ENCODE peak calls at places on chromosomes 7 and 10, in nine cellular contexts. One of them, this sample, is unnamed.

GRCh38 chr10:102118867-102119266 is 1.3 kb downstream of the LDB1 start:
- DNase-seq in brain microvascular endothelial cell: no peak
- DNase-seq in caudate nucleus: peak
- DNase-seq in DMS 273 treated with DMSO at 0.1 percent for 48 hours: no peak
- DNase-seq in iPS DF 6.9: no peak
- DNase-seq in central memory CD4-positive, alpha-beta T cell: peak
- DNase-seq in epithelial cell of esophagus: peak
- DNase-seq in astrocyte of the hippocampus: peak
- DNase-seq in hypothalamus: peak
- DNase-seq in this sample: no peak

GRCh38 chr10:77086081-77086480 is 551.5 kb downstream of the KCNMA1 start:
- DNase-seq in astrocyte of the hippocampus: no peak
- DNase-seq in central memory CD4-positive, alpha-beta T cell: no peak
- DNase-seq in epithelial cell of esophagus: peak
- DNase-seq in DMS 273 treated with DMSO at 0.1 percent for 48 hours: no peak
- DNase-seq in hypothalamus: no peak
- DNase-seq in iPS DF 6.9: no peak
- DNase-seq in caudate nucleus: no peak
- DNase-seq in brain microvascular endothelial cell: no peak
- DNase-seq in this sample: no peak

GRCh38 chr10:94402204-94403033 is at the start of gene TBC1D12:
- DNase-seq in caudate nucleus: peak
- DNase-seq in DMS 273 treated with DMSO at 0.1 percent for 48 hours: peak
- DNase-seq in epithelial cell of esophagus: peak
- DNase-seq in iPS DF 6.9: peak
- DNase-seq in central memory CD4-positive, alpha-beta T cell: peak
- DNase-seq in brain microvascular endothelial cell: peak
- DNase-seq in astrocyte of the hippocampus: peak
- DNase-seq in hypothalamus: peak
- DNase-seq in this sample: peak

GRCh38 chr10:98074315-98074911 is 44.0 kb upstream of the CRTAC1 start:
- DNase-seq in astrocyte of the hippocampus: peak
- DNase-seq in caudate nucleus: no peak
- DNase-seq in epithelial cell of esophagus: peak
- DNase-seq in central memory CD4-positive, alpha-beta T cell: no peak
- DNase-seq in hypothalamus: no peak
- DNase-seq in DMS 273 treated with DMSO at 0.1 percent for 48 hours: no peak
- DNase-seq in brain microvascular endothelial cell: peak
- DNase-seq in iPS DF 6.9: no peak
- DNase-seq in this sample: no peak

GRCh38 chr10:86946215-86947170 is 10.9 kb downstream of the MMRN2 start:
- DNase-seq in hypothalamus: no peak
- DNase-seq in DMS 273 treated with DMSO at 0.1 percent for 48 hours: no peak
- DNase-seq in epithelial cell of esophagus: no peak
- DNase-seq in brain microvascular endothelial cell: no peak
- DNase-seq in astrocyte of the hippocampus: no peak
- DNase-seq in iPS DF 6.9: no peak
- DNase-seq in caudate nucleus: no peak
- DNase-seq in central memory CD4-positive, alpha-beta T cell: no peak
- DNase-seq in this sample: no peak

GRCh38 chr7:51299391-51300133 is 17.0 kb downstream of the COBL start:
- DNase-seq in central memory CD4-positive, alpha-beta T cell: no peak
- DNase-seq in iPS DF 6.9: no peak
- DNase-seq in caudate nucleus: no peak
- DNase-seq in epithelial cell of esophagus: no peak
- DNase-seq in astrocyte of the hippocampus: no peak
- DNase-seq in hypothalamus: no peak
- DNase-seq in brain microvascular endothelial cell: no peak
- DNase-seq in DMS 273 treated with DMSO at 0.1 percent for 48 hours: no peak
- DNase-seq in this sample: no peak

GRCh38 chr7:37108615-37109014 is 340.0 kb downstream of the ELMO1 start:
- DNase-seq in central memory CD4-positive, alpha-beta T cell: no peak
- DNase-seq in DMS 273 treated with DMSO at 0.1 percent for 48 hours: no peak
- DNase-seq in brain microvascular endothelial cell: no peak
- DNase-seq in epithelial cell of esophagus: no peak
- DNase-seq in hypothalamus: no peak
- DNase-seq in iPS DF 6.9: no peak
- DNase-seq in astrocyte of the hippocampus: peak
- DNase-seq in caudate nucleus: no peak
- DNase-seq in this sample: no peak

GRCh38 chr10:4011136-4011812 is 226.3 kb upstream of the KLF6 start:
- DNase-seq in DMS 273 treated with DMSO at 0.1 percent for 48 hours: no peak
- DNase-seq in astrocyte of the hippocampus: no peak
- DNase-seq in central memory CD4-positive, alpha-beta T cell: no peak
- DNase-seq in epithelial cell of esophagus: no peak
- DNase-seq in brain microvascular endothelial cell: no peak
- DNase-seq in hypothalamus: no peak
- DNase-seq in iPS DF 6.9: peak
- DNase-seq in caudate nucleus: no peak
- DNase-seq in this sample: no peak

GRCh38 chr10:102245101-102245931 is at the start of gene GBF1:
- DNase-seq in epithelial cell of esophagus: peak
- DNase-seq in iPS DF 6.9: peak
- DNase-seq in caudate nucleus: peak
- DNase-seq in brain microvascular endothelial cell: peak
- DNase-seq in DMS 273 treated with DMSO at 0.1 percent for 48 hours: peak
- DNase-seq in hypothalamus: peak
- DNase-seq in astrocyte of the hippocampus: peak
- DNase-seq in central memory CD4-positive, alpha-beta T cell: peak
- DNase-seq in this sample: peak

GRCh38 chr10:107022600-107023354 is 141.7 kb downstream of the SORCS1 start:
- DNase-seq in hypothalamus: no peak
- DNase-seq in DMS 273 treated with DMSO at 0.1 percent for 48 hours: peak
- DNase-seq in epithelial cell of esophagus: no peak
- DNase-seq in caudate nucleus: no peak
- DNase-seq in astrocyte of the hippocampus: no peak
- DNase-seq in brain microvascular endothelial cell: no peak
- DNase-seq in central memory CD4-positive, alpha-beta T cell: no peak
- DNase-seq in iPS DF 6.9: no peak
- DNase-seq in this sample: no peak

GRCh38 chr7:135650831-135651573 is 11.3 kb upstream of the STMP1 start:
- DNase-seq in central memory CD4-positive, alpha-beta T cell: no peak
- DNase-seq in iPS DF 6.9: no peak
- DNase-seq in hypothalamus: peak
- DNase-seq in caudate nucleus: peak
- DNase-seq in epithelial cell of esophagus: no peak
- DNase-seq in DMS 273 treated with DMSO at 0.1 percent for 48 hours: no peak
- DNase-seq in brain microvascular endothelial cell: peak
- DNase-seq in astrocyte of the hippocampus: peak
- DNase-seq in this sample: no peak

GRCh38 chr10:93468532-93469213 is 13.5 kb downstream of the MYOF start:
- DNase-seq in DMS 273 treated with DMSO at 0.1 percent for 48 hours: no peak
- DNase-seq in hypothalamus: no peak
- DNase-seq in iPS DF 6.9: no peak
- DNase-seq in central memory CD4-positive, alpha-beta T cell: no peak
- DNase-seq in epithelial cell of esophagus: peak
- DNase-seq in astrocyte of the hippocampus: peak
- DNase-seq in brain microvascular endothelial cell: peak
- DNase-seq in caudate nucleus: no peak
- DNase-seq in this sample: no peak

GRCh38 chr10:55441777-55442176 is 640.7 kb upstream of the PCDH15 start:
- DNase-seq in epithelial cell of esophagus: no peak
- DNase-seq in central memory CD4-positive, alpha-beta T cell: no peak
- DNase-seq in hypothalamus: no peak
- DNase-seq in astrocyte of the hippocampus: no peak
- DNase-seq in caudate nucleus: no peak
- DNase-seq in brain microvascular endothelial cell: no peak
- DNase-seq in iPS DF 6.9: no peak
- DNase-seq in DMS 273 treated with DMSO at 0.1 percent for 48 hours: no peak
- DNase-seq in this sample: no peak

GRCh38 chr10:62643612-62644587 is 160.6 kb upstream of the ADO start:
- DNase-seq in iPS DF 6.9: no peak
- DNase-seq in brain microvascular endothelial cell: no peak
- DNase-seq in caudate nucleus: no peak
- DNase-seq in central memory CD4-positive, alpha-beta T cell: no peak
- DNase-seq in epithelial cell of esophagus: no peak
- DNase-seq in DMS 273 treated with DMSO at 0.1 percent for 48 hours: no peak
- DNase-seq in astrocyte of the hippocampus: no peak
- DNase-seq in hypothalamus: no peak
- DNase-seq in this sample: no peak

GRCh38 chr10:110664483-110665420 is 20.6 kb downstream of the RBM20 start:
- DNase-seq in caudate nucleus: no peak
- DNase-seq in hypothalamus: no peak
- DNase-seq in DMS 273 treated with DMSO at 0.1 percent for 48 hours: no peak
- DNase-seq in central memory CD4-positive, alpha-beta T cell: no peak
- DNase-seq in astrocyte of the hippocampus: peak
- DNase-seq in iPS DF 6.9: no peak
- DNase-seq in brain microvascular endothelial cell: peak
- DNase-seq in epithelial cell of esophagus: peak
- DNase-seq in this sample: no peak

GRCh38 chr10:125113661-125114388 is 46.5 kb downstream of the CTBP2 start:
- DNase-seq in iPS DF 6.9: no peak
- DNase-seq in hypothalamus: no peak
- DNase-seq in epithelial cell of esophagus: no peak
- DNase-seq in brain microvascular endothelial cell: peak
- DNase-seq in astrocyte of the hippocampus: peak
- DNase-seq in central memory CD4-positive, alpha-beta T cell: no peak
- DNase-seq in caudate nucleus: no peak
- DNase-seq in DMS 273 treated with DMSO at 0.1 percent for 48 hours: no peak
- DNase-seq in this sample: no peak

GRCh38 chr10:75397571-75397921 is 4.0 kb downstream of the ZNF503 start:
- DNase-seq in iPS DF 6.9: no peak
- DNase-seq in brain microvascular endothelial cell: no peak
- DNase-seq in DMS 273 treated with DMSO at 0.1 percent for 48 hours: no peak
- DNase-seq in hypothalamus: no peak
- DNase-seq in astrocyte of the hippocampus: peak
- DNase-seq in central memory CD4-positive, alpha-beta T cell: no peak
- DNase-seq in epithelial cell of esophagus: peak
- DNase-seq in caudate nucleus: no peak
- DNase-seq in this sample: no peak

GRCh38 chr7:37663693-37664092 is 19.9 kb upstream of the GPR141 start:
- DNase-seq in DMS 273 treated with DMSO at 0.1 percent for 48 hours: no peak
- DNase-seq in caudate nucleus: no peak
- DNase-seq in iPS DF 6.9: no peak
- DNase-seq in epithelial cell of esophagus: no peak
- DNase-seq in hypothalamus: no peak
- DNase-seq in astrocyte of the hippocampus: no peak
- DNase-seq in brain microvascular endothelial cell: no peak
- DNase-seq in central memory CD4-positive, alpha-beta T cell: no peak
- DNase-seq in this sample: no peak